ENCODE peak calls at places on chromosomes 7 and 10, in seven cellular contexts. H is cardiac muscle cell, B is heart left ventricle, T is A549, D is colonic mucosa, V is hepatocyte, M is uterus. Z is an unnamed sample.

GRCh38 chr10:480928-481551 is 208.4 kb downstream of the DIP2C start:
- DNase-seq in H (peak), B (no peak), T (no peak), D (peak), V (peak), M (no peak), Z (no peak)

GRCh38 chr10:13614530-13615332 is 28.0 kb downstream of the PRPF18 start:
- DNase-seq in H (peak), B (no peak), T (peak), D (no peak), V (peak), M (no peak), Z (no peak)

GRCh38 chr10:114634607-114634974 is 23.5 kb downstream of the ABLIM1 start:
- DNase-seq in H (peak), B (peak), T (peak), D (no peak), V (peak), M (peak), Z (no peak)

GRCh38 chr10:94366382-94366781 is 3.6 kb upstream of the NOC3L start:
- DNase-seq in H (no peak), B (no peak), T (no peak), D (no peak), V (no peak), M (no peak), Z (peak)

GRCh38 chr10:129415261-129416135 is 51.5 kb upstream of the MGMT start:
- DNase-seq in H (peak), B (no peak), T (no peak), D (peak), V (no peak), M (no peak), Z (no peak)

GRCh38 chr7:44372560-44373417 is 47.4 kb upstream of the CAMK2B start:
- DNase-seq in H (no peak), B (no peak), T (peak), D (no peak), V (no peak), M (no peak), Z (no peak)

GRCh38 chr7:142528608-142529408 is 220.5 kb upstream of the PRSS1 start:
- DNase-seq in H (no peak), B (no peak), T (no peak), D (no peak), V (no peak), M (no peak), Z (no peak)

GRCh38 chr10:109993551-109993950 is 14.2 kb upstream of the ADD3 start:
- DNase-seq in H (no peak), B (no peak), T (no peak), D (no peak), V (no peak), M (no peak), Z (no peak)

GRCh38 chr7:111256391-111256790 is 165.5 kb downstream of the LRRN3 start:
- DNase-seq in H (no peak), B (no peak), T (no peak), D (no peak), V (no peak), M (no peak), Z (no peak)

GRCh38 chr7:98771519-98772241 is 98.1 kb downstream of the TMEM130 start:
- DNase-seq in H (no peak), B (peak), T (no peak), D (peak), V (peak), M (no peak), Z (no peak)

GRCh38 chr7:46633816-46634215 is 712.7 kb upstream of the IGFBP3 start:
- DNase-seq in H (no peak), B (no peak), T (no peak), D (no peak), V (no peak), M (no peak), Z (no peak)

GRCh38 chr10:120588311-120588710 is 131.3 kb downstream of the PLPP4 start:
- DNase-seq in H (no peak), B (no peak), T (no peak), D (no peak), V (no peak), M (no peak), Z (no peak)

DNA sequence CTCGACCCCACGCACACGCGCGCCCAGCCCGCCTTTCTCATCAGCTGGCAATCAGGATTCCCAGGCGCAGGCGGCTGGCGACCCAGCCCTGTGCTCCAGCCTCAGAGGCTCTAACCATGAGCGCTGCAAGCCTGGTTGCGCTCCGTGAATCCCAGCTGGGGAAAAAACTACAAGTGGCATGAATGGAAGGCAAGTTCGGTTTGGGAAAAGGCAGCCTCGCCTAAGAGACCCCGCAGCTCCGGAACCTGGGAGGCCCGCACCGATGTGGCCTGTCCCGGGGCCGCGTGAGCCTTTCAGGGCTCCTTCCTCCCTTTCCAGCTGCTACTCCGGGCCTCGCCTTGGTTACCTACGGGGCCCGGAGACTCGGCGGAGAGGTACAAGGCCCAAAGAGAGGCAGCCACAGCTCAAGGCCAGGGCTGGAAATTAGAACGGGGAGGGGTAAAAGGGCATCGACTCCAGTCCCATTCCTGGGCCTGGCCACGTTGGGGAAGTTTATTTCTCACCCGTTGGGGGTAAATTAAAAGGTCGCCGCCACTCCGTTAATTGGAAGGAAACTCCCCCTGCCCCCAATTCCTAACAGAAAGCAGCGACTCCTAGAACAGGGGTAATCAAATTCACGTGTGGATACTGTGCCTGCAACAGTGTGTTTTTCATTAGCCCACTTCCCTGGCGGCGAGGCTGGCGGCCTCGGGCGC is 1.3 kb upstream of the HOXA9 start:
- DNase-seq in H (no peak), B (no peak), T (no peak), D (no peak), V (no peak), M (no peak), Z (no peak)
- H3K4me3 ChIP-seq in H (no peak), B (no peak), T (no peak), D (peak), V (peak), M (peak), Z (no peak)

DNA sequence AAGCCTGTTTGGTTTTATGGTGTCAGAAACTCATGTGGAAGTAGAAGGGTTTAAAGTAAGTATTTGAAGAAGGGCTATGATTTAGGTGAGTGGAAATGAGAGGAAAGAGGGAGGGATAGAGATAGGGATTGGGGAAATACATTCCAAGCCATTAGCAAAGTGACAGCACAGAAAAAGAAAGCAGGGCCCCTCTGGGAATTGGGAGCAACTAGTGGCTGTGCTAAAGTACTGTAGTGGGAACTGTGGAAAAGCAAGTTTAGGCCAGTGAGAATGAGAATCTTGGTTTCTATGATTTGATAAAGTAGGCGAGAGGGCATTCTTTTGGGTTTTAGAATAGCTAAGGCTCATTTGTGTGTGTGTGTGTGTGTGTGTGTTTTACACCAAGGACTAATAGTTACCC is 5.0 kb downstream of the PRKG1 start:
- DNase-seq in H (peak), B (no peak), T (no peak), D (no peak), V (no peak), M (no peak), Z (no peak)
- H3K4me3 ChIP-seq in H (no peak), B (no peak), T (no peak), D (no peak), V (no peak), M (no peak), Z (no peak)

DNA sequence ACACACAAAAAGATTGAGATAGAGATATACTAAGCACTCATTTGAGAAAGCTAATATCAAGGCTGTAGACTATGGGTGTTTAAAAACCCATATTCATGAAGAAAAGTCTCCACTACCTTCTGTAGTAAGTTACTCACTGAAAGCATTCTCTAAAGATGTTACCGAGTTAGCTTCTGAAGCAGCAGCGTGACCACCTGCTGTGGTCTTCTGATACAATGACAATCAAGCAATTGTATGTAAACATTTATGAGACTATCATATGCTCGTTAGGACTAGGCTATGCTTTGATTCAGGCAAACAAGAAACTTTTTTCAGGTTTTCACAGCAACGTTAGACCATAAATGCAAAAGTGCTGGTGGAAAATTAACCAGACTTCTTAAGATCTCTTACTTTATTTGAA is 11.2 kb downstream of the RHOBTB1 start:
- DNase-seq in H (no peak), B (no peak), T (no peak), D (no peak), V (no peak), M (no peak), Z (no peak)
- H3K4me3 ChIP-seq in H (no peak), B (no peak), T (no peak), D (no peak), V (no peak), M (no peak), Z (no peak)

GRCh38 chr10:101780187-101780817 is 2.9 kb downstream of the NPM3 start:
- DNase-seq in H (no peak), B (no peak), T (no peak), D (no peak), V (no peak), M (no peak), Z (no peak)

GRCh38 chr10:101780818-101781654 is 2.2 kb downstream of the NPM3 start:
- DNase-seq in H (peak), B (peak), T (peak), D (peak), V (peak), M (peak), Z (peak)

GRCh38 chr10:101778781-101779543 is 3.0 kb upstream of the FGF8 start:
- DNase-seq in H (peak), B (no peak), T (no peak), D (peak), V (peak), M (no peak), Z (no peak)

GRCh38 chr10:101778151-101778780 is 2.4 kb upstream of the FGF8 start:
- DNase-seq in H (no peak), B (no peak), T (no peak), D (no peak), V (no peak), M (no peak), Z (no peak)

GRCh38 chr10:101779544-101780186 is 3.6 kb downstream of the NPM3 start:
- DNase-seq in H (peak), B (peak), T (peak), D (peak), V (peak), M (peak), Z (peak)
- H3K4me3 ChIP-seq in H (peak), B (peak), T (peak), D (peak), V (no peak), M (peak), Z (no peak)

DNA sequence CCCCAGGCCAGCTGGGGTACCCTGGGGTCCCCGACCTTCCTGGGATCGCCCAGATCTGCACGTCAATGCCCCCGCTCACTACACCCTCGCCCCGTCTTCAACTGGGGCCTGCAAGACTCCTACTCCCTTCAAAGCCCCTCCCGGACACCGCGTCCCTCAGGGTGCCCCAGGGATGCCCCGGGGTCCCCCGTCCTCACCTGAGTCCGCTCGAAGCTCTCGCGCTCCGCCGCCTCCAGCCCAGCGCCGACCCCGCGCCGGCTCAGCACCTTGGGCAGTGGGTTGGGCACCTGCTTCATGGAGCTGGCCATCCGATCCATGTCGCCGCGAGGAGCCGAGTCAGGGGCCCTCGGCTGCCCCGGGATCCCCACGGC is at the start of gene HIP1:
- DNase-seq in H (no peak), B (no peak), T (no peak), D (no peak), V (no peak), M (no peak), Z (no peak)
- H3K4me3 ChIP-seq in H (peak), B (peak), T (peak), D (peak), V (peak), M (peak), Z (peak)

GRCh38 chr10:111076682-111077661 is at the start of gene ADRA2A:
- DNase-seq in H (peak), B (peak), T (peak), D (peak), V (peak), M (peak), Z (no peak)

GRCh38 chr10:111079241-111079760 is 2.5 kb downstream of the ADRA2A start:
- DNase-seq in H (no peak), B (no peak), T (no peak), D (no peak), V (no peak), M (no peak), Z (no peak)

GRCh38 chr10:111078505-111079185 is 1.8 kb downstream of the ADRA2A start:
- DNase-seq in H (no peak), B (no peak), T (no peak), D (no peak), V (no peak), M (no peak), Z (no peak)

GRCh38 chr10:111076191-111076681 is 593 bp upstream of the ADRA2A start:
- DNase-seq in H (peak), B (peak), T (peak), D (peak), V (peak), M (peak), Z (peak)

GRCh38 chr10:111077715-111078504 is 1.1 kb downstream of the ADRA2A start:
- DNase-seq in H (no peak), B (peak), T (no peak), D (peak), V (peak), M (no peak), Z (no peak)
- H3K4me3 ChIP-seq in H (peak), B (peak), T (no peak), D (peak), V (peak), M (peak), Z (no peak)

GRCh38 chr7:24427048-24427447 is 143.1 kb downstream of the NPY start:
- DNase-seq in H (no peak), B (no peak), T (no peak), D (no peak), V (no peak), M (no peak), Z (no peak)

GRCh38 chr7:24425664-24426063 is 141.7 kb downstream of the NPY start:
- DNase-seq in H (no peak), B (no peak), T (no peak), D (no peak), V (no peak), M (no peak), Z (no peak)

GRCh38 chr7:24432677-24433076 is 140.6 kb upstream of the PALS2 start:
- DNase-seq in H (no peak), B (no peak), T (no peak), D (no peak), V (no peak), M (no peak), Z (no peak)

DNA sequence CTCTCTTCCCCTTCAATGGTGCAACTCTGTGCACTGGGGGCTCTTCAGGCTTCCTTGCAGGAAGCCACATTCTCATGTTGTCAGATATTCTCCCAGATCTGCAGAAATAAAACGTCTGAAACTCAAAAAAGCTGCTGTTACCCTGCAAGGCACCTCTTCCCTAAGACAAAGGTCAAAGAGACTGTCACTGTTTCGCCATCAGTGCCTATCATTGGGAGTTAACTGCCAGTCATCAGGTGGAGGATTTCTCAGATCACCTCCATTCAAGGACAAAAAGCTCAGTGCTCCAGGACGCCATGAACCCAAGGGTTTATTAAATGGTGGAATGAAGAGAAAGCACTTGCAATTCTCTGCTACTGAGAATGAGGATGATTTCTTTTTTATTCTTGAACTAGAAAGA is 144.6 kb upstream of the PALS2 start:
- DNase-seq in H (no peak), B (no peak), T (no peak), D (no peak), V (no peak), M (no peak), Z (no peak)
- H3K4me3 ChIP-seq in H (no peak), B (no peak), T (no peak), D (no peak), V (no peak), M (no peak), Z (no peak)

GRCh38 chr7:133786401-133786937 is 340.7 kb upstream of the LRGUK start:
- DNase-seq in H (no peak), B (no peak), T (no peak), D (no peak), V (no peak), M (no peak), Z (no peak)

GRCh38 chr7:133782470-133782869 is 344.7 kb upstream of the LRGUK start:
- DNase-seq in H (no peak), B (no peak), T (no peak), D (no peak), V (no peak), M (no peak), Z (no peak)

GRCh38 chr7:133783276-133783675 is 343.9 kb upstream of the LRGUK start:
- DNase-seq in H (no peak), B (no peak), T (peak), D (no peak), V (no peak), M (no peak), Z (no peak)

GRCh38 chr7:133781481-133782090 is 345.6 kb upstream of the LRGUK start:
- DNase-seq in H (no peak), B (no peak), T (no peak), D (no peak), V (no peak), M (no peak), Z (no peak)

GRCh38 chr7:133784421-133785045 is 342.6 kb upstream of the LRGUK start:
- DNase-seq in H (no peak), B (no peak), T (no peak), D (no peak), V (no peak), M (no peak), Z (no peak)
- H3K4me3 ChIP-seq in H (no peak), B (no peak), T (no peak), D (no peak), V (no peak), M (no peak), Z (no peak)